ENCODE peak calls at places on chromosome 12, in nine cellular contexts. Q is foreskin fibroblast, R is lower leg skin, N is heart left ventricle, O is WERI-Rb-1, X is AG10803, H is fibroblast of mammary gland, U is glutamatergic neuron, F is astrocyte of the cerebellum. S is an unnamed sample.

GRCh38 chr12:91396296-91396695 is 213.7 kb upstream of the DCN start:
- DNase-seq in Q (no peak), O (no peak), U (no peak), R (no peak), H (no peak), N (no peak), X (no peak), F (no peak), S (no peak)

GRCh38 chr12:2282321-2282720 is 229.5 kb downstream of the CACNA1C start:
- DNase-seq in O (peak; percentile 76), X (no peak), F (no peak), R (peak; percentile 20), U (no peak), N (no peak), H (peak; percentile 41), Q (no peak), S (no peak)

GRCh38 chr12:131287015-131287937 is 333.6 kb downstream of the ADGRD1 start:
- DNase-seq in O (no peak), N (peak; percentile 22), F (no peak), Q (no peak), H (no peak), R (peak; percentile 52), U (no peak), X (no peak), S (no peak)

GRCh38 chr12:117031843-117032592 is 67.2 kb downstream of the TESC start:
- DNase-seq in N (no peak), R (peak; percentile 52), H (no peak), F (no peak), Q (no peak), O (no peak), U (no peak), X (no peak), S (no peak)

GRCh38 chr12:106045251-106045674 is 93.5 kb downstream of the NUAK1 start:
- DNase-seq in U (no peak), N (no peak), R (no peak), H (no peak), X (no peak), Q (no peak), F (no peak), O (no peak), S (no peak)

GRCh38 chr12:24778486-24779304 is 170.2 kb downstream of the BCAT1 start:
- DNase-seq in H (peak; percentile 73), R (no peak), Q (peak; percentile 41), F (peak; percentile 58), N (no peak), U (no peak), X (peak; percentile 41), O (no peak), S (no peak)

GRCh38 chr12:16473610-16474326 is 126.3 kb downstream of the MGST1 start:
- DNase-seq in O (no peak), H (peak; percentile 71), F (peak; percentile 6), U (no peak), N (no peak), X (peak; percentile 66), Q (peak; percentile 35), R (no peak), S (no peak)

GRCh38 chr12:106645074-106645421 is 62.2 kb downstream of the RFX4 start:
- DNase-seq in R (peak; percentile 88), X (no peak), N (no peak), Q (no peak), O (no peak), F (peak; percentile 53), H (peak; percentile 7), U (no peak), S (no peak)

GRCh38 chr12:123237646-123238329 is 4.6 kb downstream of the MTRFR start:
- DNase-seq in N (peak; percentile 72), H (peak; percentile 76), R (peak; percentile 92), Q (peak; percentile 86), O (peak; percentile 50), F (peak; percentile 53), U (peak; percentile 75), X (peak; percentile 66), S (no peak)

DNA sequence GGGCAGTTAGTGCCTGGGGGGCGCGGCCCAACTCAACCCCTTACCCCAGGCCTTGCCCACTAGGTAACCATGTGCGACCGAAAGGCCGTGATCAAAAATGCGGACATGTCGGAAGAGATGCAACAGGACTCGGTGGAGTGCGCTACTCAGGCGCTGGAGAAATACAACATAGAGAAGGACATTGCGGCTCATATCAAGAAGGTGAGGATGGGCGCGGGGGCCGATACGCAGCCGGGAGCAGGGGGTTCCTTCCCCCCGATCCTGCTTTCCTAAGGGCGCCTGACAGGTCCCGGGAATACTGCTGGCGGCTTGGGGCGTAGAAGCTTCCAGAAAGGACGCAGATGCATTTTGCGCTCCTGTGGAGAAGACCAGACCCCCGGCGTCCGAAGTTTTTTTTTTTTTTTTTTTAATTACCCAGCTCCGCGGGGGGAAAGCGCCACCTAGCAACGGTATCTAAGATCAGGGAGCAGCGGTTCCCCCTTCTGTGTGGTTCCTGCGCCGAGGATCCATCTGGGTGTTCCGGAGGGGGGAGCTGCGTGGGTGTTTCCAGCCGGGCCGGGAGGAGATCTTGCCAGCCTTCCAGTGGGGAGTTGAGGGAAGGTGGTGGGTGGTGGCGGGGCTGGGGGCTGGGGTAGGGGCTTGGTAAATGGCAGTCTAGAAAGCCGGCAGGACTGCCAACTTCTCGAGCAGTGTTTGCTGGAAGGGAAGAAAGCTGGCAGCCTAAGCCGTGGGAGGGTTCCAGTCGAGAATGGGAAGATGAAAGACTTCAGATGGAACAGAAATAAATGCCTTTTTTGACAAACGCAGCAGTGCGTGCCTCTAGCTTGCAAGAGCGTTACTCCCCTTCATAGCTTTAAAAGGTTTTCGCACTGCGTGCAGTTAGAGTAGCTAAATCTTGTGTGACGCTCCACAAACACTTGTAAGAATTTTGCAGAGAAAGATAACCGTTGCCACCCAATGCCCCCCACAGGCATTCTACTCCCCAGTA is 734 bp downstream of the DYNLL1 start:
- DNase-seq in U (peak; percentile 47), H (peak; percentile 65), O (peak; percentile 55), X (peak; percentile 38), N (peak; percentile 80), F (no peak), Q (peak; percentile 84), R (peak; percentile 92), S (peak; percentile 33)
- TF ChIP-seq CTCF in U (no peak), H (no peak), O (no peak), X (no peak), N (no peak), F (no peak), Q (no peak), R (no peak), S (peak; percentile 18)

DNA sequence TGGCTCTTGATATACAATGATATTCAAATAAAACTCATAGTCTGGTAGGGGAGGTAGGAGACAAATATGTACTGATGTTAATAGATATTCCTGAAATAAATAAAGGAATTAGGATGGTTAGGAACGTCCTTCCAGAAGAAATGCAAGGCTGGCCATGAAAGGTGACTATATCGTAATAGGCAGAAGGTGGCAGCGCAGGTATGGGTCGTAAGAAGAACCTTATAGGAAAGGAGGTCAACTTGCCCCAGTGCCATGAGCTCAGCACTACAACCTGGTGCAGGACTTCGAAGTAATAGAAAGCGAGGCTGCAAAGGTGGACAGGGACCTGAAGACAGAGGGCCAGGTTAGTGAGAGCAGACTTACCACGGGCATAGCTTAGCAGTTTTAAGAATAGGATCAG is 55.3 kb upstream of the FGD4 start:
- DNase-seq in U (no peak), N (no peak), Q (no peak), F (no peak), R (no peak), O (peak; percentile 12), X (no peak), H (no peak), S (no peak)
- TF ChIP-seq CTCF in U (no peak), N (no peak), Q (no peak), F (no peak), R (no peak), O (no peak), X (no peak), H (no peak), S (no peak)

DNA sequence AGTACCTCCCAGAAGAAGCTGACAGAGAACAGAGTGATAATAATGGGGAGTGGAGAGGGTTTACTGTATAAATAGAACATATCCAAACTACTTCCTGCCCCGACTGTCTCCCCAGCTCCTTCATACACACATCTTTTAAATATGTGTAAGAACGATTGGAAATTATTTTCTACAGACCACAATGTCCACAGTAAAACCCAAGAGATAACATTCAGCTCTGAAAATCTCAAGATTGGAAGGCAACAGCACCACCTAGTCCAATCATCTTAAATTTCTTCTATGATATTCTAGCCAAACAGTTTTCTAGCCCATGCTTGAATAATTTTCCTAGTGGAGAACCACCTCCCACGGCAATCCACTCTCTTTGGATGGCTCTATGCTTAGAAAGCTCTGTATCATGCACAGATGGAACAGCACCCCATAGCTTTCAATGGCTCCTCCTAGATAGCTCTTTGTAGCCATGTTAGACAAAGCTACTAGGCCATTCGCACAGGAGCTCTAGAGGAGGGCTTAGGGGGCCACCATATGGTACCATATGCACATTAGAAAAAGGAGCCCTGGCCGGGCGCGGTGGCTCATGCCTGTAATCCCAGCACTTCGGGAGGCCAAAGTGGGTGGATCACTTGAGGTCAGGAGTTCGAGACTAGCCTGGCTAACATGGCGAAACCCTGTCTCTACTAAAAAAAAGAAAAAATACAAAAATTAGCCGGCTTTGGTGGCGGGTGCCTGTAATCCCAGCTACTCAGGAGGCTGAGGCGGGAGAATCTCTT is 18.1 kb downstream of the VDR start:
- DNase-seq in U (no peak), O (peak; percentile 53), F (no peak), R (no peak), N (no peak), Q (peak; percentile 58), X (no peak), H (no peak), S (no peak)
- TF ChIP-seq CTCF in U (no peak), O (no peak), F (no peak), R (no peak), N (no peak), Q (no peak), X (peak; percentile 13), H (no peak), S (no peak)

DNA sequence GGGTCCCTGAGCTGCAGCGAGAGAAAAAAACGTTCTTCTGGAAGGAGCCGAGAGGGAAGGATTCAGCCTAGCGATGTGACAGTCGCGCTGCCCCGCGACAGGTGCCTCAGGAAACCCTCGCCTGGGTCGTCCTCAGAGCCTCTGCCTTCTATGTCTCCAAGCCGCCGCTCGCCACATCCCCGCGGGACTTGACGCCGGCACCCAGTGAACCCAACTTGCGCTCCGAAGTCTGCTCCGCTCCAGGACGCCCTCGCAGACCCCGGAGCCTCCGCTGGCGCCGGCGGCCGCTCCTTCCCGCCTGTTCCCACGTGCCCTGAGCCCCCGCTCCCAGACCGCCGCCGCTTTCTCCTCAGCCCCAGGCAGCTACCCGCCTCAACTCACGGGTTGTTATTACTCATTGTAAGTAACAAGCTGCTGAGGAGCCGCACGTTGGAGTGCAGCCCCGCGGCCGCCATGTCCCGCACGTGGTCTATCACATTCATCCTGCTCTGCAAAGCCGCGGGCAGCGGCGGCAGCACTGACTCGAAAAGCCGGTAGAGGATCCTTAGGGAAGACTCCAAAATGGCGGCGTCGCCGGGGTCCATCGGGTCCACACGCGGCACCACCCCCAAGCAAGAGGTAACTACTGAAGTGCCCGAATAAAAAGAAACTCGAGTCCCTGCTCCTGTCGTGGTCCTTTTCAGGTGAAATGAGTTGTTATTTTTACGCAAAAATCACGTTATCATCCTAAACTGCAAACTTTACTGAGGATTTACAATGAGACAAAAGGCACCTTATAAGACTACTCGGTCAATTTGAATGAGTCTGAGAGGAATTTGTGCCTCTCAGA is at the start of gene ANAPC7:
- DNase-seq in R (peak; percentile 97), X (peak; percentile 91), Q (peak; percentile 96), N (peak; percentile 94), F (peak; percentile 88), O (peak; percentile 92), H (peak; percentile 88), U (peak; percentile 93), S (peak; percentile 54)
- TF ChIP-seq CTCF in R (no peak), X (no peak), Q (peak; percentile 6), N (no peak), F (peak; percentile 15), O (no peak), H (no peak), U (no peak), S (no peak)

S was measured in D721Med.